ENCODE peak calls at places on chromosomes 4 and X, in seven cellular contexts. One of them, this sample, is unnamed.

GRCh38 chr4:168408620-168409019 is 71.7 kb downstream of the DDX60L start:
- DNase-seq in kidney epithelial cell: peak; percentile 94
- DNase-seq in fibroblast of mammary gland: peak; percentile 98
- DNase-seq in right lobe of liver: no peak
- DNase-seq in colonic mucosa: peak; percentile 40
- DNase-seq in endodermal cell: no peak
- DNase-seq in body of pancreas: peak; percentile 31
- DNase-seq in this sample: peak; percentile 93

GRCh38 chr4:186260504-186261448 is 5.2 kb upstream of the F11 start:
- DNase-seq in kidney epithelial cell: no peak
- DNase-seq in fibroblast of mammary gland: peak; percentile 2
- DNase-seq in right lobe of liver: peak; percentile 83
- DNase-seq in colonic mucosa: no peak
- DNase-seq in endodermal cell: no peak
- DNase-seq in body of pancreas: peak; percentile 92
- DNase-seq in this sample: no peak

GRCh38 chr4:5370286-5370685 is 319.0 kb downstream of the STK32B start:
- DNase-seq in kidney epithelial cell: no peak
- DNase-seq in fibroblast of mammary gland: peak; percentile 27
- DNase-seq in right lobe of liver: no peak
- DNase-seq in colonic mucosa: no peak
- DNase-seq in endodermal cell: no peak
- DNase-seq in body of pancreas: no peak
- DNase-seq in this sample: no peak

GRCh38 chr4:73922766-73923630 is 53.8 kb downstream of the CXCL1 start:
- DNase-seq in kidney epithelial cell: no peak
- DNase-seq in fibroblast of mammary gland: peak; percentile 75
- DNase-seq in right lobe of liver: no peak
- DNase-seq in colonic mucosa: no peak
- DNase-seq in endodermal cell: no peak
- DNase-seq in body of pancreas: no peak
- DNase-seq in this sample: no peak

GRCh38 chr4:151563194-151563593 is 154.2 kb downstream of the FHIP1A start:
- DNase-seq in kidney epithelial cell: no peak
- DNase-seq in fibroblast of mammary gland: peak; percentile 22
- DNase-seq in right lobe of liver: no peak
- DNase-seq in colonic mucosa: peak; percentile 65
- DNase-seq in endodermal cell: no peak
- DNase-seq in body of pancreas: peak; percentile 52
- DNase-seq in this sample: no peak

GRCh38 chrX:139826065-139827044 is 106.5 kb downstream of the ATP11C start:
- DNase-seq in kidney epithelial cell: no peak
- DNase-seq in fibroblast of mammary gland: peak; percentile 47
- DNase-seq in right lobe of liver: no peak
- DNase-seq in colonic mucosa: no peak
- DNase-seq in endodermal cell: no peak
- DNase-seq in body of pancreas: no peak
- DNase-seq in this sample: peak; percentile 47

GRCh38 chr4:145308598-145308997 is 128.2 kb upstream of the OTUD4 start:
- DNase-seq in kidney epithelial cell: no peak
- DNase-seq in fibroblast of mammary gland: peak; percentile 82
- DNase-seq in right lobe of liver: no peak
- DNase-seq in colonic mucosa: no peak
- DNase-seq in endodermal cell: no peak
- DNase-seq in body of pancreas: no peak
- DNase-seq in this sample: no peak

GRCh38 chrX:133418588-133418987 is 3.3 kb upstream of the GPC4 start:
- DNase-seq in kidney epithelial cell: no peak
- DNase-seq in fibroblast of mammary gland: no peak
- DNase-seq in right lobe of liver: no peak
- DNase-seq in colonic mucosa: no peak
- DNase-seq in endodermal cell: no peak
- DNase-seq in body of pancreas: no peak
- DNase-seq in this sample: no peak

GRCh38 chr4:77201857-77202256 is 44.9 kb downstream of the CCNG2 start:
- DNase-seq in kidney epithelial cell: no peak
- DNase-seq in fibroblast of mammary gland: no peak
- DNase-seq in right lobe of liver: no peak
- DNase-seq in colonic mucosa: no peak
- DNase-seq in endodermal cell: no peak
- DNase-seq in body of pancreas: no peak
- DNase-seq in this sample: no peak

GRCh38 chrX:30876367-30876766 is 12.7 kb downstream of the TAB3 start:
- DNase-seq in kidney epithelial cell: no peak
- DNase-seq in fibroblast of mammary gland: no peak
- DNase-seq in right lobe of liver: peak; percentile 25
- DNase-seq in colonic mucosa: no peak
- DNase-seq in endodermal cell: no peak
- DNase-seq in body of pancreas: no peak
- DNase-seq in this sample: no peak

GRCh38 chrX:152020895-152021294 is 46.4 kb upstream of the GABRE start:
- DNase-seq in kidney epithelial cell: no peak
- DNase-seq in fibroblast of mammary gland: no peak
- DNase-seq in right lobe of liver: no peak
- DNase-seq in colonic mucosa: no peak
- DNase-seq in endodermal cell: no peak
- DNase-seq in body of pancreas: no peak
- DNase-seq in this sample: no peak

GRCh38 chr4:16239086-16239485 is 12.8 kb upstream of the TAPT1 start:
- DNase-seq in kidney epithelial cell: no peak
- DNase-seq in fibroblast of mammary gland: no peak
- DNase-seq in right lobe of liver: no peak
- DNase-seq in colonic mucosa: no peak
- DNase-seq in endodermal cell: no peak
- DNase-seq in body of pancreas: no peak
- DNase-seq in this sample: no peak

GRCh38 chrX:11579856-11580595 is 85.7 kb downstream of the ARHGAP6 start:
- DNase-seq in kidney epithelial cell: no peak
- DNase-seq in fibroblast of mammary gland: peak; percentile 32
- DNase-seq in right lobe of liver: no peak
- DNase-seq in colonic mucosa: no peak
- DNase-seq in endodermal cell: no peak
- DNase-seq in body of pancreas: no peak
- DNase-seq in this sample: no peak

GRCh38 chr4:105714071-105714521 is 5.5 kb downstream of the GSTCD start:
- DNase-seq in kidney epithelial cell: no peak
- DNase-seq in fibroblast of mammary gland: peak; percentile 18
- DNase-seq in right lobe of liver: no peak
- DNase-seq in colonic mucosa: no peak
- DNase-seq in endodermal cell: no peak
- DNase-seq in body of pancreas: no peak
- DNase-seq in this sample: no peak

GRCh38 chrX:102345916-102346315 is 93.9 kb downstream of the NXF2B start:
- DNase-seq in kidney epithelial cell: no peak
- DNase-seq in fibroblast of mammary gland: peak; percentile 53
- DNase-seq in right lobe of liver: peak; percentile 56
- DNase-seq in colonic mucosa: peak; percentile 67
- DNase-seq in endodermal cell: peak; percentile 92
- DNase-seq in body of pancreas: peak; percentile 83
- DNase-seq in this sample: no peak

GRCh38 chrX:40806511-40807220 is 71.3 kb upstream of the MED14 start:
- DNase-seq in kidney epithelial cell: no peak
- DNase-seq in fibroblast of mammary gland: peak; percentile 15
- DNase-seq in right lobe of liver: no peak
- DNase-seq in colonic mucosa: no peak
- DNase-seq in endodermal cell: no peak
- DNase-seq in body of pancreas: no peak
- DNase-seq in this sample: no peak

GRCh38 chr4:4419896-4420295 is 33.0 kb downstream of the NSG1 start:
- DNase-seq in kidney epithelial cell: no peak
- DNase-seq in fibroblast of mammary gland: no peak
- DNase-seq in right lobe of liver: no peak
- DNase-seq in colonic mucosa: no peak
- DNase-seq in endodermal cell: peak; percentile 28
- DNase-seq in body of pancreas: no peak
- DNase-seq in this sample: no peak

GRCh38 chr4:129113919-129114318 is 18.0 kb downstream of the C4orf33 start:
- DNase-seq in kidney epithelial cell: no peak
- DNase-seq in fibroblast of mammary gland: no peak
- DNase-seq in right lobe of liver: no peak
- DNase-seq in colonic mucosa: no peak
- DNase-seq in endodermal cell: no peak
- DNase-seq in body of pancreas: no peak
- DNase-seq in this sample: no peak

GRCh38 chrX:55624403-55624802 is 1.2 kb downstream of the FOXR2 start:
- DNase-seq in kidney epithelial cell: no peak
- DNase-seq in fibroblast of mammary gland: no peak
- DNase-seq in right lobe of liver: no peak
- DNase-seq in colonic mucosa: no peak
- DNase-seq in endodermal cell: no peak
- DNase-seq in body of pancreas: no peak
- DNase-seq in this sample: no peak

GRCh38 chrX:111410451-111410850 is 1.5 kb downstream of the DCX start:
- DNase-seq in kidney epithelial cell: no peak
- DNase-seq in fibroblast of mammary gland: no peak
- DNase-seq in right lobe of liver: no peak
- DNase-seq in colonic mucosa: no peak
- DNase-seq in endodermal cell: no peak
- DNase-seq in body of pancreas: no peak
- DNase-seq in this sample: no peak

GRCh38 chr4:168744021-168744420 is 247.2 kb downstream of the PALLD start:
- DNase-seq in kidney epithelial cell: no peak
- DNase-seq in fibroblast of mammary gland: peak; percentile 50
- DNase-seq in right lobe of liver: no peak
- DNase-seq in colonic mucosa: no peak
- DNase-seq in endodermal cell: no peak
- DNase-seq in body of pancreas: no peak
- DNase-seq in this sample: no peak

GRCh38 chr4:121951570-121952110 is at the start of gene TRPC3:
- DNase-seq in kidney epithelial cell: no peak
- DNase-seq in fibroblast of mammary gland: no peak
- DNase-seq in right lobe of liver: peak; percentile 25
- DNase-seq in colonic mucosa: peak; percentile 27
- DNase-seq in endodermal cell: peak; percentile 74
- DNase-seq in body of pancreas: no peak
- DNase-seq in this sample: no peak

GRCh38 chr4:170374770-170375169 is 285.0 kb upstream of the AADAT start:
- DNase-seq in kidney epithelial cell: no peak
- DNase-seq in fibroblast of mammary gland: peak; percentile 46
- DNase-seq in right lobe of liver: no peak
- DNase-seq in colonic mucosa: peak; percentile 40
- DNase-seq in endodermal cell: peak; percentile 81
- DNase-seq in body of pancreas: no peak
- DNase-seq in this sample: no peak

GRCh38 chr4:155787113-155787710 is 28.4 kb downstream of the GUCY1B1 start:
- DNase-seq in kidney epithelial cell: no peak
- DNase-seq in fibroblast of mammary gland: peak; percentile 71
- DNase-seq in right lobe of liver: no peak
- DNase-seq in colonic mucosa: no peak
- DNase-seq in endodermal cell: peak; percentile 55
- DNase-seq in body of pancreas: peak; percentile 36
- DNase-seq in this sample: no peak

GRCh38 chr4:92303621-92304027 is at the start of gene GRID2:
- DNase-seq in kidney epithelial cell: no peak
- DNase-seq in fibroblast of mammary gland: no peak
- DNase-seq in right lobe of liver: no peak
- DNase-seq in colonic mucosa: no peak
- DNase-seq in endodermal cell: peak; percentile 91
- DNase-seq in body of pancreas: peak; percentile 22
- DNase-seq in this sample: no peak

GRCh38 chr4:149719357-149719756 is 96.3 kb downstream of the IQCM start:
- DNase-seq in kidney epithelial cell: no peak
- DNase-seq in fibroblast of mammary gland: no peak
- DNase-seq in right lobe of liver: no peak
- DNase-seq in colonic mucosa: no peak
- DNase-seq in endodermal cell: no peak
- DNase-seq in body of pancreas: no peak
- DNase-seq in this sample: no peak

GRCh38 chrX:46263494-46263893 is 281.7 kb downstream of the ZNF674 start:
- DNase-seq in kidney epithelial cell: no peak
- DNase-seq in fibroblast of mammary gland: no peak
- DNase-seq in right lobe of liver: no peak
- DNase-seq in colonic mucosa: no peak
- DNase-seq in endodermal cell: no peak
- DNase-seq in body of pancreas: no peak
- DNase-seq in this sample: no peak

GRCh38 chr4:179110816-179111215 is 1668.6 kb upstream of the AGA start:
- DNase-seq in kidney epithelial cell: no peak
- DNase-seq in fibroblast of mammary gland: no peak
- DNase-seq in right lobe of liver: no peak
- DNase-seq in colonic mucosa: no peak
- DNase-seq in endodermal cell: no peak
- DNase-seq in body of pancreas: no peak
- DNase-seq in this sample: no peak

GRCh38 chr4:152997771-152998487 is 61.8 kb downstream of the FHDC1 start:
- DNase-seq in kidney epithelial cell: peak; percentile 88
- DNase-seq in fibroblast of mammary gland: no peak
- DNase-seq in right lobe of liver: no peak
- DNase-seq in colonic mucosa: no peak
- DNase-seq in endodermal cell: no peak
- DNase-seq in body of pancreas: no peak
- DNase-seq in this sample: no peak

DNA sequence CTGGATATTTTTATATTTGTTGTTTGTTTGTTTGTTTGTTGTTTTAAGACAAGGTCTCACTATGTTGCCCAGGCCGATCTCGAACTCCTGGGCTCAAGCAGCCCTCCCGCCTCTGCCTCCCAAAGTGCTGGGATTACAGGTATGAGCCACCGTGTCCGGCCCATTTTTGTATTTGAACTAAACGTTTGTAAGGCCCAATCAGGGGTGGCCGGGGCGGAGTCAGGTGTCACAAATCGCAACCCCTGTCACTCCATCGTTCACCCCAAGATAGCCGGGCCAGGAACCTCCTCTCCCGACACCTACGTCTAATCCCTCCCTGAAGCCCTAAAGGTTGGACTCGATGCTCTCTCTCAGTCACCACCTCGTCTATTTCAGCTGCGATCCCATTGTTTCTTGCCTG is 722 bp upstream of the EFHC2 start:
- DNase-seq in kidney epithelial cell: no peak
- DNase-seq in fibroblast of mammary gland: no peak
- DNase-seq in right lobe of liver: peak; percentile 25
- DNase-seq in colonic mucosa: no peak
- DNase-seq in endodermal cell: peak; percentile 41
- DNase-seq in body of pancreas: peak; percentile 35
- DNase-seq in this sample: no peak
- H3K4me3 ChIP-seq in kidney epithelial cell: no peak overlapping the region
- H3K4me3 ChIP-seq in fibroblast of mammary gland: no peak overlapping the region
- H3K4me3 ChIP-seq in right lobe of liver: no peak overlapping the region
- H3K4me3 ChIP-seq in colonic mucosa: peak overlapping the region; percentile 28
- H3K4me3 ChIP-seq in endodermal cell: no peak overlapping the region
- H3K4me3 ChIP-seq in body of pancreas: no peak overlapping the region
- H3K4me3 ChIP-seq in this sample: no peak overlapping the region

GRCh38 chrX:153723351-153724251 is 586 bp downstream of the BCAP31 start:
- DNase-seq in kidney epithelial cell: no peak
- DNase-seq in fibroblast of mammary gland: peak; percentile 38
- DNase-seq in right lobe of liver: peak; percentile 55
- DNase-seq in colonic mucosa: peak; percentile 53
- DNase-seq in endodermal cell: peak; percentile 76
- DNase-seq in body of pancreas: peak; percentile 51
- DNase-seq in this sample: no peak
- TF ChIP-seq CTCF in kidney epithelial cell: peak; percentile 56
- TF ChIP-seq CTCF in fibroblast of mammary gland: peak; percentile 28
- TF ChIP-seq CTCF in right lobe of liver: peak; percentile 9
- TF ChIP-seq CTCF in colonic mucosa: no peak
- TF ChIP-seq CTCF in endodermal cell: peak; percentile 62
- TF ChIP-seq CTCF in body of pancreas: no peak
- TF ChIP-seq CTCF in this sample: peak; percentile 43

GRCh38 chrX:123184199-123184857 is at the start of gene GRIA3:
- DNase-seq in kidney epithelial cell: no peak
- DNase-seq in fibroblast of mammary gland: peak; percentile 31
- DNase-seq in right lobe of liver: no peak
- DNase-seq in colonic mucosa: no peak
- DNase-seq in endodermal cell: peak; percentile 61
- DNase-seq in body of pancreas: no peak
- DNase-seq in this sample: peak; percentile 29
- H3K4me3 ChIP-seq in kidney epithelial cell: peak within 1 kb of the TSS; percentile 49
- H3K4me3 ChIP-seq in fibroblast of mammary gland: peak within 1 kb of the TSS; percentile 44
- H3K4me3 ChIP-seq in right lobe of liver: peak within 1 kb of the TSS; percentile 40
- H3K4me3 ChIP-seq in colonic mucosa: peak within 1 kb of the TSS; percentile 2
- H3K4me3 ChIP-seq in endodermal cell: peak within 1 kb of the TSS; percentile 77
- H3K4me3 ChIP-seq in body of pancreas: no peak within 1 kb of the TSS
- H3K4me3 ChIP-seq in this sample: peak within 1 kb of the TSS; percentile 49

GRCh38 chr4:137069473-137069872 is 462.8 kb downstream of the PCDH18 start:
- DNase-seq in kidney epithelial cell: no peak
- DNase-seq in fibroblast of mammary gland: no peak
- DNase-seq in right lobe of liver: no peak
- DNase-seq in colonic mucosa: no peak
- DNase-seq in endodermal cell: no peak
- DNase-seq in body of pancreas: no peak
- DNase-seq in this sample: no peak
- TF ChIP-seq CTCF in kidney epithelial cell: no peak
- TF ChIP-seq CTCF in fibroblast of mammary gland: peak; percentile 14
- TF ChIP-seq CTCF in right lobe of liver: no peak
- TF ChIP-seq CTCF in colonic mucosa: no peak
- TF ChIP-seq CTCF in endodermal cell: peak; percentile 35
- TF ChIP-seq CTCF in body of pancreas: no peak
- TF ChIP-seq CTCF in this sample: peak; percentile 6